ENCODE peak calls at places on chromosomes 1 and 21, in five cellular contexts. C is MM.1S, N is SK-N-MC, H is psoas muscle, U is mesendoderm. P is an unnamed sample. For H3K36me3, the result is how much of the 10 kb centered on the place peaks cover.

GRCh38 chr1:71087060-71087459 is 6.2 kb upstream of the ZRANB2 start:
- DNase-seq in C (no peak), N (no peak), H (no peak), U (peak), P (no peak)

GRCh38 chr1:117897551-117897950 is 31.9 kb downstream of the GDAP2 start:
- DNase-seq in C (no peak), N (no peak), H (no peak), U (no peak), P (no peak)

GRCh38 chr1:218816999-218817398 is 356.7 kb upstream of the LYPLAL1 start:
- DNase-seq in C (no peak), N (no peak), H (no peak), U (peak), P (no peak)

GRCh38 chr1:66476774-66477173 is 57.2 kb upstream of the SGIP1 start:
- DNase-seq in C (no peak), N (no peak), H (no peak), U (peak), P (no peak)

GRCh38 chr1:246618240-246618639 is 52.0 kb downstream of the CNST start:
- DNase-seq in C (no peak), N (no peak), H (no peak), U (peak), P (no peak)

GRCh38 chr1:33097137-33097611 is 16.2 kb downstream of the AZIN2 start:
- DNase-seq in C (no peak), N (no peak), H (no peak), U (no peak), P (no peak)

GRCh38 chr21:15005391-15005790 is 59.4 kb downstream of the NRIP1 start:
- DNase-seq in C (no peak), N (no peak), H (no peak), U (peak), P (no peak)

GRCh38 chr1:8222789-8223188 is 95.1 kb upstream of the SLC45A1 start:
- DNase-seq in C (no peak), N (no peak), H (no peak), U (no peak), P (no peak)

GRCh38 chr1:94697839-94698238 is 122.3 kb upstream of the SLC44A3 start:
- DNase-seq in C (no peak), N (no peak), H (no peak), U (no peak), P (no peak)

GRCh38 chr1:5847013-5847654 is 145.1 kb downstream of the NPHP4 start:
- DNase-seq in C (peak), N (no peak), H (no peak), U (peak), P (no peak)

GRCh38 chr1:66777846-66778245 is 23.2 kb downstream of the INSL5 start:
- DNase-seq in C (peak), N (no peak), H (no peak), U (no peak), P (no peak)

GRCh38 chr1:88736633-88737248 is 52.7 kb downstream of the PKN2 start:
- DNase-seq in C (peak), N (no peak), H (no peak), U (peak), P (no peak)

GRCh38 chr1:167454304-167454928 is 63.9 kb downstream of the CD247 start:
- DNase-seq in C (no peak), N (no peak), H (no peak), U (peak), P (no peak)

GRCh38 chr1:59759156-59759925 is 55.4 kb upstream of the HOOK1 start:
- DNase-seq in C (peak), N (peak), H (peak), U (peak), P (peak)

GRCh38 chr1:153404768-153405167 is 11.6 kb upstream of the S100A7A start:
- DNase-seq in C (peak), N (no peak), H (peak), U (peak), P (peak)

GRCh38 chr1:217010253-217010652 is 287.0 kb upstream of the ESRRG start:
- DNase-seq in C (no peak), N (no peak), H (no peak), U (no peak), P (no peak)

GRCh38 chr1:198132060-198132781 is 24.6 kb upstream of the NEK7 start:
- DNase-seq in C (no peak), N (no peak), H (no peak), U (no peak), P (no peak)

GRCh38 chr1:100344774-100345173 is 7.5 kb upstream of the CDC14A start:
- DNase-seq in C (no peak), N (no peak), H (no peak), U (peak), P (no peak)

GRCh38 chr1:17858027-17858426 is 102.9 kb downstream of the ACTL8 start:
- DNase-seq in C (no peak), N (no peak), H (no peak), U (no peak), P (no peak)

GRCh38 chr1:36829951-36830350 is 204.4 kb downstream of the GRIK3 start:
- DNase-seq in C (no peak), N (no peak), H (no peak), U (no peak), P (no peak)

GRCh38 chr21:29232601-29233541 is 65.9 kb upstream of the BACH1 start:
- DNase-seq in C (no peak), N (no peak), H (no peak), U (peak), P (no peak)

GRCh38 chr1:154962795-154963330 is 1.3 kb upstream of the PYGO2 start:
- DNase-seq in C (no peak), N (no peak), H (peak), U (no peak), P (no peak)

GRCh38 chr1:154963643-154964042 is 2.1 kb upstream of the PYGO2 start:
- DNase-seq in C (no peak), N (no peak), H (peak), U (no peak), P (no peak)

GRCh38 chr1:154961207-154961496 is 430 bp downstream of the PYGO2 start:
- DNase-seq in C (no peak), N (no peak), H (no peak), U (peak), P (no peak)

GRCh38 chr1:154961497-154962237 is at the start of gene PYGO2:
- DNase-seq in C (peak), N (no peak), H (peak), U (peak), P (no peak)

DNA sequence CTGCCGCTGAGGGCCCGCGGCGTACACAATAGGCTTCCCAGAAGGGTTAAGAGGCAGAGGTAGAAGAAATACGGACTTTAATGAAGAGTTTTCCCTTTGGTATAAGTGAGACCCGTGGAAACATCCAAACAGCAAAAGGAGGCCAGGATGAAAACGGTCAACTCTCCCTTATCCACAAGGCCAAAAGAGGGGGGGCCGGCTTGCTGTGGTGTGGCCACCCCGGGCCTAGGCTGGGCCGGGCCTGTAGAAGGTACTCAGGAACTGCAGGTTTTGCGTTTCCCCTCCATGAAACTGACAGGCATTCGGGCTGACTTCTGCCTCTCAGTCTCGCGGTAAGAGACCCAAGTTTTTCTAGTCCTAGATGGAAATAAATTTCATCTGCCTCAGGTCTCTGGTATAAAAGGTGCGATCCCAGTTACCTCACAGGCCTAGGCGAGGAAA is 676 bp upstream of the PYGO2 start:
- DNase-seq in C (peak), N (no peak), H (peak), U (peak), P (no peak)
- H3K36me3 ChIP-seq in C (under half), N (half or more), H (half or more), U (under half), P (half or more)

GRCh38 chr1:154866257-154866994 is 3.7 kb downstream of the KCNN3 start:
- DNase-seq in C (no peak), N (no peak), H (no peak), U (peak), P (no peak)

GRCh38 chr1:154867841-154868610 is 2.1 kb downstream of the KCNN3 start:
- DNase-seq in C (no peak), N (no peak), H (no peak), U (no peak), P (no peak)

GRCh38 chr1:154865442-154866256 is 4.4 kb downstream of the KCNN3 start:
- DNase-seq in C (no peak), N (no peak), H (no peak), U (no peak), P (no peak)

GRCh38 chr1:154869351-154870116 is 547 bp downstream of the KCNN3 start:
- DNase-seq in C (no peak), N (no peak), H (peak), U (no peak), P (peak)

GRCh38 chr1:154866995-154867795 is 2.9 kb downstream of the KCNN3 start:
- DNase-seq in C (no peak), N (no peak), H (peak), U (peak), P (peak)
- H3K27ac ChIP-seq in C (no peak), N (no peak), H (peak), U (no peak), P (no peak)

DNA sequence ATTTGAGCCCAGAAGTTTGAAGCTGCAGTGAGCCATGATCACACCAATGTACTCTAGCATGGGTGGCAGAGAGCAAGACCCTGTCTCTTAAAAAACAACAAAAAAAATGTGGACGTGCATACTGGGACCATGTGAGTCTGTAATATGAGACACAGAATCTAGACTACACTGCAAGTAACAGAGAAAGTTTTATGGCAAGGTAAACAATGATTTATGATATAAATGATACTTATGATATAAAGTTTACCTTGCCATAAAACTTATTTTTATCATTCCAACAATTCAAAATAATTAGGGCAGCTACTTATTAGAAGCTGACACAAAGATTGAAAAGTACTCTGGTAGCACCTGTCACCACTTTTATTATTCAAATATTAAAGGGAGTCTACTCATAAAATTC is 34.7 kb downstream of the WDR26 start:
- DNase-seq in C (no peak), N (no peak), H (no peak), U (no peak), P (no peak)
- H3K36me3 ChIP-seq in C (under half), N (half or more), H (half or more), U (under half), P (half or more)

GRCh38 chr21:44950351-44950750 is 10.5 kb downstream of the SLX9 start:
- DNase-seq in C (no peak), N (no peak), H (peak), U (no peak), P (no peak)
- H3K27ac ChIP-seq in C (no peak), N (no peak), H (peak), U (no peak), P (peak)

DNA sequence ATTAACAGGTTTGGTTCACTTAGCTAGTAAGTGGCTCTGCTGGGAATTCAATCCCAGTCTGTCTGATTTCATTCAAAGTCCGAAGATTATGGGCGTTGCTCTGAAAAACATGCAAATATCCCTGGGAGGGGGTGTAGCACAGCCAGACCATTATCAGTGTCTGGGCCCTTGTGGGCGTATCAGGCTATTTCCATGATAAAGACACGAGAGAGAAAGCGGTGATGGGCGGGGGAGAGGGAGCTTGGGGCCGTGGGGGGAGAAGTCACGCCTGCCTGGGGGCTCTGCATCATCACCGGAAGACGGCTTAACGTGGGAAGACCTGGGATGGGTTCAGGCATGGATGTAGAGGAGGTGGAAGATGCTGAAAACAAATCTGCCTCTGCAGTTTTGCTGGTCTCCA is 25.8 kb downstream of the IL6R start:
- DNase-seq in C (no peak), N (no peak), H (no peak), U (peak), P (no peak)
- H3K36me3 ChIP-seq in C (under half), N (under half), H (half or more), U (under half), P (under half)

GRCh38 chr1:225813250-225813964 is 3.5 kb downstream of the EPHX1 start:
- DNase-seq in C (no peak), N (peak), H (peak), U (peak), P (peak)
- H3K27ac ChIP-seq in C (no peak), N (peak), H (peak), U (no peak), P (peak)

GRCh38 chr1:62373221-62373620 is 54.0 kb upstream of the KANK4 start:
- DNase-seq in C (no peak), N (no peak), H (no peak), U (no peak), P (no peak)
- H3K36me3 ChIP-seq in C (under half), N (under half), H (under half), U (under half), P (under half)

DNA sequence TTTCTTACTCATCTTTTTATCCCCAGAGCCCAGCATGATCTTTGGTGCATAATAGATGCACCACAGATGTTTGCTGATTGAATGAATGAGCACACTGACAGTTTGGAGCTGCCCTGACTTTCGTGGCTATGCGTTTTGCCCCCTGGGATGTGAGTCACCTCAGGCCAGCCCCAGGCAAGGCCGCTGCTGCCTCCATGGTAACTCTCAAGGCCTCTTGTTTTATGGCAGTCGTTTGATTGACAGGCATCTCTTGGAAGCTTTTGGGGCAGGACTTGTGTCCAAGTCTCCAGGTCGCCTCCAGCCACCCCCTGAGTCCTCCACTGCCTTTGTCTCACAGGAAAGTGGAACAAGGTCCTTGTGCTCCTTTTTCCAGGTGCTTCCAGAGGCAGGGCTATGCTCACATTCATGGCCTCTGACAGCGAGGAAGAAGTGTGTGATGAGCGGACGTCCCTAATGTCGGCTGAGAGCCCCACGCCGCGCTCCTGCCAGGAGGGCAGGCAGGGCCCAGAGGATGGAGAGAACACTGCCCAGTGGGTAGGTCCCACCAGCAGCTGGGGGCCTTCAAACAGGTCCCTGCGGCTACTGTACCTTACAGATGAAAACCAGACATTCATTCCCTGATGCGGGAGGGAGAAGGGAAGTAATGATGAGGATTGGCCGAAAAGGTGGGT is 11.2 kb downstream of the PSEN2 start:
- DNase-seq in C (no peak), N (no peak), H (no peak), U (no peak), P (no peak)
- H3K27ac ChIP-seq in C (peak), N (no peak), H (no peak), U (no peak), P (no peak)